ENCODE peak calls at places on chromosomes 13 and 19, in nine cellular contexts. One of them, this sample, is unnamed. For H3K36me3, the result is how much of the 10 kb centered on the place peaks cover.

GRCh38 chr19:869245-870177 is 10.0 kb downstream of the CFD start:
- DNase-seq in uterus: peak
- DNase-seq in tibial artery: peak
- DNase-seq in upper lobe of left lung: peak
- DNase-seq in WERI-Rb-1: no peak
- DNase-seq in MM.1S: no peak
- DNase-seq in hepatocyte: peak
- DNase-seq in lung: no peak
- DNase-seq in heart left ventricle: peak
- DNase-seq in this sample: peak

GRCh38 chr19:16594681-16595091 is 22.5 kb upstream of the SLC35E1 start:
- DNase-seq in uterus: no peak
- DNase-seq in tibial artery: no peak
- DNase-seq in upper lobe of left lung: no peak
- DNase-seq in WERI-Rb-1: no peak
- DNase-seq in MM.1S: peak
- DNase-seq in hepatocyte: no peak
- DNase-seq in lung: no peak
- DNase-seq in heart left ventricle: no peak
- DNase-seq in this sample: no peak

GRCh38 chr13:22114630-22115311 is 443.9 kb downstream of the FGF9 start:
- DNase-seq in uterus: no peak
- DNase-seq in tibial artery: no peak
- DNase-seq in upper lobe of left lung: no peak
- DNase-seq in WERI-Rb-1: no peak
- DNase-seq in MM.1S: peak
- DNase-seq in hepatocyte: no peak
- DNase-seq in lung: no peak
- DNase-seq in heart left ventricle: no peak
- DNase-seq in this sample: peak

GRCh38 chr13:51000058-51000457 is 90.5 kb downstream of the RNASEH2B start:
- DNase-seq in uterus: no peak
- DNase-seq in tibial artery: no peak
- DNase-seq in upper lobe of left lung: no peak
- DNase-seq in WERI-Rb-1: no peak
- DNase-seq in MM.1S: no peak
- DNase-seq in hepatocyte: no peak
- DNase-seq in lung: no peak
- DNase-seq in heart left ventricle: no peak
- DNase-seq in this sample: no peak

GRCh38 chr19:18340237-18340989 is at the start of gene PGPEP1:
- DNase-seq in uterus: peak
- DNase-seq in tibial artery: peak
- DNase-seq in upper lobe of left lung: peak
- DNase-seq in WERI-Rb-1: peak
- DNase-seq in MM.1S: peak
- DNase-seq in hepatocyte: peak
- DNase-seq in lung: peak
- DNase-seq in heart left ventricle: peak
- DNase-seq in this sample: peak

GRCh38 chr13:102873653-102874052 is 27.8 kb downstream of the ERCC5 start:
- DNase-seq in uterus: no peak
- DNase-seq in tibial artery: no peak
- DNase-seq in upper lobe of left lung: no peak
- DNase-seq in WERI-Rb-1: no peak
- DNase-seq in MM.1S: no peak
- DNase-seq in hepatocyte: no peak
- DNase-seq in lung: no peak
- DNase-seq in heart left ventricle: no peak
- DNase-seq in this sample: no peak

GRCh38 chr19:3365447-3366103 is 808 bp upstream of the NFIC start:
- DNase-seq in uterus: peak
- DNase-seq in tibial artery: peak
- DNase-seq in upper lobe of left lung: peak
- DNase-seq in WERI-Rb-1: peak
- DNase-seq in MM.1S: no peak
- DNase-seq in hepatocyte: no peak
- DNase-seq in lung: no peak
- DNase-seq in heart left ventricle: peak
- DNase-seq in this sample: peak

GRCh38 chr19:10644351-10645007 is 9.7 kb upstream of the ILF3 start:
- DNase-seq in uterus: peak
- DNase-seq in tibial artery: peak
- DNase-seq in upper lobe of left lung: peak
- DNase-seq in WERI-Rb-1: peak
- DNase-seq in MM.1S: peak
- DNase-seq in hepatocyte: peak
- DNase-seq in lung: peak
- DNase-seq in heart left ventricle: peak
- DNase-seq in this sample: peak

GRCh38 chr13:112819816-112820215 is 130.0 kb downstream of the ATP11A start:
- DNase-seq in uterus: no peak
- DNase-seq in tibial artery: peak
- DNase-seq in upper lobe of left lung: no peak
- DNase-seq in WERI-Rb-1: no peak
- DNase-seq in MM.1S: no peak
- DNase-seq in hepatocyte: no peak
- DNase-seq in lung: no peak
- DNase-seq in heart left ventricle: peak
- DNase-seq in this sample: peak

GRCh38 chr13:112819111-112819510 is 129.3 kb downstream of the ATP11A start:
- DNase-seq in uterus: no peak
- DNase-seq in tibial artery: peak
- DNase-seq in upper lobe of left lung: no peak
- DNase-seq in WERI-Rb-1: no peak
- DNase-seq in MM.1S: no peak
- DNase-seq in hepatocyte: no peak
- DNase-seq in lung: no peak
- DNase-seq in heart left ventricle: peak
- DNase-seq in this sample: peak

GRCh38 chr13:112822851-112823250 is 133.0 kb downstream of the ATP11A start:
- DNase-seq in uterus: no peak
- DNase-seq in tibial artery: peak
- DNase-seq in upper lobe of left lung: no peak
- DNase-seq in WERI-Rb-1: peak
- DNase-seq in MM.1S: no peak
- DNase-seq in hepatocyte: no peak
- DNase-seq in lung: no peak
- DNase-seq in heart left ventricle: peak
- DNase-seq in this sample: no peak

GRCh38 chr13:112820318-112820717 is 130.5 kb downstream of the ATP11A start:
- DNase-seq in uterus: no peak
- DNase-seq in tibial artery: peak
- DNase-seq in upper lobe of left lung: no peak
- DNase-seq in WERI-Rb-1: peak
- DNase-seq in MM.1S: no peak
- DNase-seq in hepatocyte: no peak
- DNase-seq in lung: no peak
- DNase-seq in heart left ventricle: peak
- DNase-seq in this sample: peak

DNA sequence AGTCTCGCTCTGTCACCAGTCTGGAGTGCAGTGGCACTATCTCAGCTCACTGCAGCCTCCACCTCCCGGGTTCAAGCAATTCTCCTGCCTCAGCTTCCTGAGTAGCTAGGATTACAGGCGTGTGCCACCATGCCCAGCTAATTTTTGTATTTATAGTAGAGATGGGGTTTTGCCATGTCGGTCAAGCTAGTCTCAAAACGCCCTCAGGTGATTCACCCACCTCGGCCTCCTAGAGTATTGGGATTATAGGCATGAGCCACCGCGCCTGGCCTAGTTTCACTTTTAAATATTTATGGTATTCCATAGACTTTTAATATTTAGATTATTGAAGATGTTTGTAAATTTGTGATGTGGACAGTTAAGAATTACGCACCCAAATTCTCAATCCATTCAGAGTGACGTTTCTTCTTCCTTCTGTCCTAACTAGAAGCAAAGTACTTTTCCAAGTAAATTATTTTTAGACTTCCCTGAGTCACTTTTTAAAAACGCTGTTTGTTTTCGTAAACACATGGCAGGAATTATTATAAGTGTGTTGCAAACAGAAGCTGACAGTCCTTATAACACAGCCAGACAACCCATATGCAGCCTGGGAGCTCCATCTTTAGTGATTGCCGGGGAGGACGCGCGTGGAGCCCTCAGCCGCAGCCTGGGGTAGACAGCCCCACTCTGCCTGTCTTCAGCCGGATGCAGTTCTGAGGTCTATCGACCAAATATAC is 131.7 kb downstream of the ATP11A start:
- DNase-seq in uterus: no peak
- DNase-seq in tibial artery: no peak
- DNase-seq in upper lobe of left lung: no peak
- DNase-seq in WERI-Rb-1: peak
- DNase-seq in MM.1S: no peak
- DNase-seq in hepatocyte: no peak
- DNase-seq in lung: no peak
- DNase-seq in heart left ventricle: peak
- DNase-seq in this sample: no peak
- H3K36me3 ChIP-seq in uterus: under half
- H3K36me3 ChIP-seq in tibial artery: half or more
- H3K36me3 ChIP-seq in upper lobe of left lung: under half
- H3K36me3 ChIP-seq in WERI-Rb-1: half or more
- H3K36me3 ChIP-seq in MM.1S: under half
- H3K36me3 ChIP-seq in hepatocyte: under half
- H3K36me3 ChIP-seq in lung: under half
- H3K36me3 ChIP-seq in heart left ventricle: under half
- H3K36me3 ChIP-seq in this sample: under half

GRCh38 chr13:46951516-46951915 is 54.7 kb upstream of the HTR2A start:
- DNase-seq in uterus: no peak
- DNase-seq in tibial artery: no peak
- DNase-seq in upper lobe of left lung: no peak
- DNase-seq in WERI-Rb-1: no peak
- DNase-seq in MM.1S: no peak
- DNase-seq in hepatocyte: no peak
- DNase-seq in lung: no peak
- DNase-seq in heart left ventricle: no peak
- DNase-seq in this sample: no peak

GRCh38 chr13:46947425-46948191 is 50.8 kb upstream of the HTR2A start:
- DNase-seq in uterus: no peak
- DNase-seq in tibial artery: no peak
- DNase-seq in upper lobe of left lung: no peak
- DNase-seq in WERI-Rb-1: no peak
- DNase-seq in MM.1S: no peak
- DNase-seq in hepatocyte: no peak
- DNase-seq in lung: no peak
- DNase-seq in heart left ventricle: no peak
- DNase-seq in this sample: no peak

GRCh38 chr13:46948338-46948737 is 51.5 kb upstream of the HTR2A start:
- DNase-seq in uterus: no peak
- DNase-seq in tibial artery: no peak
- DNase-seq in upper lobe of left lung: no peak
- DNase-seq in WERI-Rb-1: no peak
- DNase-seq in MM.1S: no peak
- DNase-seq in hepatocyte: no peak
- DNase-seq in lung: no peak
- DNase-seq in heart left ventricle: no peak
- DNase-seq in this sample: no peak

GRCh38 chr13:46953331-46953730 is 56.5 kb upstream of the HTR2A start:
- DNase-seq in uterus: no peak
- DNase-seq in tibial artery: no peak
- DNase-seq in upper lobe of left lung: no peak
- DNase-seq in WERI-Rb-1: no peak
- DNase-seq in MM.1S: no peak
- DNase-seq in hepatocyte: no peak
- DNase-seq in lung: no peak
- DNase-seq in heart left ventricle: no peak
- DNase-seq in this sample: no peak

DNA sequence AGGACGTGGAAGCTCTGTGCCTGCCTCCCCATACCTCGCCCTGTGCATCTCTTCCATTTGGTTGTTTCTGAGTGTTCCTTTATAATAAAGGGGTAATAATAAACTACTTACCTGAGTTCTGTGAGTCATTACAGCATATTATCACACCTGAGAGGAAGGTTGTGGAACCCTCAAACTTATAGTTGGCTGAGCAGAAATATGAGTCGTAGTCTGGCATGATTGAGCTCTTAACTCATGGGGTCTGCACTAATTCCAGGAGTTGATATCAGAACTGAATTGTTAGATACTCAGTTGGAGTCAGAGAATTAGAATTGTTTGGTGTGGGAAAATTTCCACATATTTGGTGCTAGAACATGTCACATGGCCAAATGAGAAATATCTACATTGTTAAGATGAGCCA is 52.4 kb upstream of the HTR2A start:
- DNase-seq in uterus: no peak
- DNase-seq in tibial artery: no peak
- DNase-seq in upper lobe of left lung: no peak
- DNase-seq in WERI-Rb-1: no peak
- DNase-seq in MM.1S: no peak
- DNase-seq in hepatocyte: no peak
- DNase-seq in lung: no peak
- DNase-seq in heart left ventricle: no peak
- DNase-seq in this sample: no peak
- H3K27ac ChIP-seq in uterus: no peak
- H3K27ac ChIP-seq in tibial artery: no peak
- H3K27ac ChIP-seq in upper lobe of left lung: no peak
- H3K27ac ChIP-seq in WERI-Rb-1: no peak
- H3K27ac ChIP-seq in MM.1S: no peak
- H3K27ac ChIP-seq in hepatocyte: no peak
- H3K27ac ChIP-seq in lung: no peak
- H3K27ac ChIP-seq in heart left ventricle: no peak
- H3K27ac ChIP-seq in this sample: no peak

GRCh38 chr13:114328034-114328433 is 13.7 kb downstream of the CHAMP1 start:
- DNase-seq in uterus: no peak
- DNase-seq in tibial artery: no peak
- DNase-seq in upper lobe of left lung: no peak
- DNase-seq in WERI-Rb-1: peak
- DNase-seq in MM.1S: no peak
- DNase-seq in hepatocyte: no peak
- DNase-seq in lung: no peak
- DNase-seq in heart left ventricle: no peak
- DNase-seq in this sample: no peak

GRCh38 chr13:114321256-114321655 is 7.0 kb downstream of the CHAMP1 start:
- DNase-seq in uterus: no peak
- DNase-seq in tibial artery: no peak
- DNase-seq in upper lobe of left lung: no peak
- DNase-seq in WERI-Rb-1: no peak
- DNase-seq in MM.1S: no peak
- DNase-seq in hepatocyte: no peak
- DNase-seq in lung: no peak
- DNase-seq in heart left ventricle: no peak
- DNase-seq in this sample: no peak

GRCh38 chr13:114325729-114326128 is 11.4 kb downstream of the CHAMP1 start:
- DNase-seq in uterus: no peak
- DNase-seq in tibial artery: no peak
- DNase-seq in upper lobe of left lung: no peak
- DNase-seq in WERI-Rb-1: no peak
- DNase-seq in MM.1S: no peak
- DNase-seq in hepatocyte: no peak
- DNase-seq in lung: no peak
- DNase-seq in heart left ventricle: no peak
- DNase-seq in this sample: no peak

GRCh38 chr13:114323349-114323748 is 9.0 kb downstream of the CHAMP1 start:
- DNase-seq in uterus: no peak
- DNase-seq in tibial artery: no peak
- DNase-seq in upper lobe of left lung: no peak
- DNase-seq in WERI-Rb-1: no peak
- DNase-seq in MM.1S: no peak
- DNase-seq in hepatocyte: no peak
- DNase-seq in lung: no peak
- DNase-seq in heart left ventricle: no peak
- DNase-seq in this sample: no peak

GRCh38 chr13:114324334-114324733 is 10.0 kb downstream of the CHAMP1 start:
- DNase-seq in uterus: no peak
- DNase-seq in tibial artery: no peak
- DNase-seq in upper lobe of left lung: no peak
- DNase-seq in WERI-Rb-1: no peak
- DNase-seq in MM.1S: no peak
- DNase-seq in hepatocyte: no peak
- DNase-seq in lung: no peak
- DNase-seq in heart left ventricle: no peak
- DNase-seq in this sample: no peak
- H3K36me3 ChIP-seq in uterus: under half
- H3K36me3 ChIP-seq in tibial artery: under half
- H3K36me3 ChIP-seq in upper lobe of left lung: under half
- H3K36me3 ChIP-seq in WERI-Rb-1: half or more
- H3K36me3 ChIP-seq in MM.1S: under half
- H3K36me3 ChIP-seq in hepatocyte: under half
- H3K36me3 ChIP-seq in lung: under half
- H3K36me3 ChIP-seq in heart left ventricle: under half
- H3K36me3 ChIP-seq in this sample: under half

DNA sequence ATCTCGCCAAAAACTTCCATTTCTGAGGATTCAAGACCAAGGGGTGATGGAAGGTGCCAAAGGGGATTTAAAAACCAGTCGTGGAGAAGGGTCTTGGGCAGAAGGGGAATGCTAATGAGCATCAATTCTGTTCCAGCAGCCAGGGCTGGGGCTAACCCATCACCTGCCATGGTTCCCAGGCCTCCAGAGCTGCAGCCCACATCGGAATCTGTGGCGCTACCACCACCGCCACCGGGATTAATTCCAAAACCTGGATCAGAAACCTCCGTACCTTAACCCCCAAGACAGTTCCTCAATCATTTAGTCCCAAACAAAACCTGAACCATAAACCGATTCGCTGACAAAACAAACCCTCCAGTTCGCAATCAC is 591 bp downstream of the ZNF615 start:
- DNase-seq in uterus: no peak
- DNase-seq in tibial artery: no peak
- DNase-seq in upper lobe of left lung: no peak
- DNase-seq in WERI-Rb-1: no peak
- DNase-seq in MM.1S: no peak
- DNase-seq in hepatocyte: peak
- DNase-seq in lung: no peak
- DNase-seq in heart left ventricle: no peak
- DNase-seq in this sample: no peak
- H3K27ac ChIP-seq in uterus: peak
- H3K27ac ChIP-seq in tibial artery: peak
- H3K27ac ChIP-seq in upper lobe of left lung: peak
- H3K27ac ChIP-seq in WERI-Rb-1: no peak
- H3K27ac ChIP-seq in MM.1S: no peak
- H3K27ac ChIP-seq in hepatocyte: peak
- H3K27ac ChIP-seq in lung: peak
- H3K27ac ChIP-seq in heart left ventricle: peak
- H3K27ac ChIP-seq in this sample: no peak